ENCODE peak calls at places on chromosomes 6 and 20, in five cellular contexts. One of them, this sample, is unnamed. For H3K4me1, the result is how much of the 10 kb centered on the place peaks cover.

GRCh38 chr6:97653076-97653475 is 370.1 kb upstream of the MMS22L start:
- DNase-seq in IMR-90: no peak
- DNase-seq in uterus: no peak
- DNase-seq in psoas muscle: no peak
- DNase-seq in heart right ventricle: no peak
- DNase-seq in this sample: no peak

GRCh38 chr6:119313937-119314893 is 35.3 kb downstream of the MAN1A1 start:
- DNase-seq in IMR-90: no peak
- DNase-seq in uterus: no peak
- DNase-seq in psoas muscle: no peak
- DNase-seq in heart right ventricle: no peak
- DNase-seq in this sample: no peak

GRCh38 chr6:24692415-24692814 is 25.5 kb downstream of the ACOT13 start:
- DNase-seq in IMR-90: no peak
- DNase-seq in uterus: no peak
- DNase-seq in psoas muscle: no peak
- DNase-seq in heart right ventricle: no peak
- DNase-seq in this sample: no peak

GRCh38 chr6:97705568-97705967 is 422.6 kb upstream of the MMS22L start:
- DNase-seq in IMR-90: peak
- DNase-seq in uterus: no peak
- DNase-seq in psoas muscle: no peak
- DNase-seq in heart right ventricle: no peak
- DNase-seq in this sample: no peak

GRCh38 chr20:10306440-10307358 is 88.1 kb downstream of the SNAP25 start:
- DNase-seq in IMR-90: peak
- DNase-seq in uterus: no peak
- DNase-seq in psoas muscle: no peak
- DNase-seq in heart right ventricle: no peak
- DNase-seq in this sample: no peak

GRCh38 chr20:34507661-34508060 is 8.6 kb upstream of the DYNLRB1 start:
- DNase-seq in IMR-90: no peak
- DNase-seq in uterus: no peak
- DNase-seq in psoas muscle: no peak
- DNase-seq in heart right ventricle: no peak
- DNase-seq in this sample: no peak

GRCh38 chr20:11807070-11807741 is 110.5 kb upstream of the BTBD3 start:
- DNase-seq in IMR-90: peak
- DNase-seq in uterus: no peak
- DNase-seq in psoas muscle: no peak
- DNase-seq in heart right ventricle: no peak
- DNase-seq in this sample: no peak

GRCh38 chr6:74867286-74867685 is 338.6 kb downstream of the COL12A1 start:
- DNase-seq in IMR-90: no peak
- DNase-seq in uterus: no peak
- DNase-seq in psoas muscle: no peak
- DNase-seq in heart right ventricle: no peak
- DNase-seq in this sample: no peak

GRCh38 chr20:63873477-63873971 is 8.5 kb downstream of the TPD52L2 start:
- DNase-seq in IMR-90: peak
- DNase-seq in uterus: peak
- DNase-seq in psoas muscle: no peak
- DNase-seq in heart right ventricle: no peak
- DNase-seq in this sample: peak

GRCh38 chr20:63441777-63442493 is 30.5 kb downstream of the KCNQ2 start:
- DNase-seq in IMR-90: peak
- DNase-seq in uterus: no peak
- DNase-seq in psoas muscle: peak
- DNase-seq in heart right ventricle: peak
- DNase-seq in this sample: no peak

GRCh38 chr20:10619427-10619826 is 54.4 kb downstream of the JAG1 start:
- DNase-seq in IMR-90: peak
- DNase-seq in uterus: no peak
- DNase-seq in psoas muscle: no peak
- DNase-seq in heart right ventricle: no peak
- DNase-seq in this sample: no peak

GRCh38 chr6:137162692-137163303 is 10.6 kb downstream of the IL22RA2 start:
- DNase-seq in IMR-90: no peak
- DNase-seq in uterus: no peak
- DNase-seq in psoas muscle: no peak
- DNase-seq in heart right ventricle: no peak
- DNase-seq in this sample: no peak
- H3K4me1 ChIP-seq in IMR-90: under half
- H3K4me1 ChIP-seq in uterus: under half
- H3K4me1 ChIP-seq in psoas muscle: under half
- H3K4me1 ChIP-seq in heart right ventricle: under half
- H3K4me1 ChIP-seq in this sample: under half

GRCh38 chr6:142293121-142293520 is 8.7 kb upstream of the ADGRG6 start:
- DNase-seq in IMR-90: no peak
- DNase-seq in uterus: no peak
- DNase-seq in psoas muscle: no peak
- DNase-seq in heart right ventricle: no peak
- DNase-seq in this sample: no peak

GRCh38 chr6:142289687-142290086 is 12.1 kb upstream of the ADGRG6 start:
- DNase-seq in IMR-90: no peak
- DNase-seq in uterus: no peak
- DNase-seq in psoas muscle: no peak
- DNase-seq in heart right ventricle: no peak
- DNase-seq in this sample: no peak

GRCh38 chr6:142291512-142291911 is 10.3 kb upstream of the ADGRG6 start:
- DNase-seq in IMR-90: no peak
- DNase-seq in uterus: no peak
- DNase-seq in psoas muscle: no peak
- DNase-seq in heart right ventricle: no peak
- DNase-seq in this sample: no peak

GRCh38 chr6:142292191-142292924 is 9.4 kb upstream of the ADGRG6 start:
- DNase-seq in IMR-90: no peak
- DNase-seq in uterus: no peak
- DNase-seq in psoas muscle: no peak
- DNase-seq in heart right ventricle: no peak
- DNase-seq in this sample: no peak

DNA sequence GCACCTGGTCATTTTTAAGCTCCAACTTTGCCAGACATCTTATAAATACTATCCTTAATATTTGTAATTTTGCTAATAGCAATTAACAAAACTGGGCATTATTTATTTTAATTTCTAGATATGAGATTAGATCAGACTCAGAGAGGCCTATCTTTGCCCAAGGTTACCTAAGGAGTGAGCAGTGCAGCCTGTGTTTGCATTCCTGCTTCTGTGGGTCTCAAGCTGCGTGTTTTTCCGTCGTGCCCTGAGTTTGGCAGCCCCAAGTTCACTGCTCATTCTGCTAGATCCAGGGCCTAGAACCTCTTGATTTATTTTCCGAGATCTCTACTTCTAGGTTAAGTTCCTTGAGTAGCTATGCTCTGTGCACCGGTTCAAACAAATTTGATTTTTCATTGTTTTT is 11.0 kb upstream of the ADGRG6 start:
- DNase-seq in IMR-90: no peak
- DNase-seq in uterus: no peak
- DNase-seq in psoas muscle: no peak
- DNase-seq in heart right ventricle: no peak
- DNase-seq in this sample: no peak
- H3K4me1 ChIP-seq in IMR-90: under half
- H3K4me1 ChIP-seq in uterus: under half
- H3K4me1 ChIP-seq in psoas muscle: under half
- H3K4me1 ChIP-seq in heart right ventricle: under half
- H3K4me1 ChIP-seq in this sample: under half

DNA sequence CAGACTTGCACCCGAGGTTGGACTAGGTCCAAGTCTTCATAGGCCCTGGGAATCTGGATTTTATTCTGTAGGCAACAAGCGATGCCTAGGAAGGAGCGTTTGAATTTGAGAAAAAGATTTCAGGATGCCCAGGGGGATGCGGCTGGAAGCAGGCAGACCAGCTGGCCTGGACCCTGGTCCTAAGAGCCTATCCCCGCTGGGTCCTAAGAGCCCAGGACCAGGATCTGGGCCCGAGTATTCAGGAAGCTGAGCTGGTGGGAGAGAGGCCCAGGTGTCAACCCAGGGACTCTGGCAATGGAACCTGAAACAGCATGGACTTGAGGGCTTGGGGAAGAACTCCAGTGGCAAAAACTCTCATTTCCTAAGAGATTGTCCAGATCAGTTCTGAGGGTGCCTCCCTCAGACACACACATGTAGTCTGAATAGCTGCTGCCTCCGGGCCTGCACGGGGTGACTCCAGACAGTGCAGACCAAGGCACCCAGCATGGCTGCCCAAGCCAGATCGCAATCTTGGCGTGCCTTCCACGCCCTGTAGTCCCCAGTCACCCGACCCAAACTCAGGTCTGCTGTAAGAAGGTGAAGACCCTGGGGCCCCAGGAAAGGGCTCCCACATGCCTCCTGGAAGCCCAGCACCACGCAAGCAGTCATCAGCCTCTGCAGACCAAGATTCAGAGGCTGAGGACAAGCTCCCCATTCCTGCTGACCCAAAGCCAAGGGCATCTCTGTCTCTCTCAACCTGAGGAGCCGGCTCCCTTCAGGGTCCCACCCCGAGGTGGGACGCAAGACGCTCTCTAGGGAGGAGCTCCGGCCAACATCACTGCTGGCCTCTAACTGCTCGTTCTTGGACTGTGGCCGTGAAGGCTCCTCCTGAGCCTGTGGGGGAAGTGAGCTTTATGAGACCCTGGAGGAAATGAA is 34.4 kb downstream of the RRBP1 start:
- DNase-seq in IMR-90: no peak
- DNase-seq in uterus: no peak
- DNase-seq in psoas muscle: peak
- DNase-seq in heart right ventricle: no peak
- DNase-seq in this sample: no peak
- H3K4me1 ChIP-seq in IMR-90: under half
- H3K4me1 ChIP-seq in uterus: under half
- H3K4me1 ChIP-seq in psoas muscle: half or more
- H3K4me1 ChIP-seq in heart right ventricle: half or more
- H3K4me1 ChIP-seq in this sample: under half

DNA sequence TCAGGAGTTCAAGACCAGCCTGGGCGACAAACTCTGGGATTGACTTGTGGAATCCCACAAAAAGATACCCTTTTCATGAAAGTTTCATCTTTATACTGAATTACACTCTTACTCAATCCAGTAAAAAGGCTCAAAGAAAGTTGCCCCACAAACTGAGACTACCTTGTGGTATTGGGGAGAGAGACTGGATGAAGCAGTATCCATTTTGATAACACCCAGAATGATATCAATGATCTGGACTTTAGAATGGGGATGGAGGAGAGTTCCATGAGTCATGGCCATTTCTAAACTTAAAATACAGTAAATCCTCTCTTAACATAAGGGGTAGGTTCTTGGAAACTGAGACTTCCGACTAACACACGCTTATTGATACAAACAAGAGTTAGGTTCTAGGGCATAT is 4.7 kb downstream of the STAU1 start:
- DNase-seq in IMR-90: no peak
- DNase-seq in uterus: no peak
- DNase-seq in psoas muscle: no peak
- DNase-seq in heart right ventricle: no peak
- DNase-seq in this sample: no peak
- H3K4me1 ChIP-seq in IMR-90: under half
- H3K4me1 ChIP-seq in uterus: under half
- H3K4me1 ChIP-seq in psoas muscle: under half
- H3K4me1 ChIP-seq in heart right ventricle: half or more
- H3K4me1 ChIP-seq in this sample: under half

DNA sequence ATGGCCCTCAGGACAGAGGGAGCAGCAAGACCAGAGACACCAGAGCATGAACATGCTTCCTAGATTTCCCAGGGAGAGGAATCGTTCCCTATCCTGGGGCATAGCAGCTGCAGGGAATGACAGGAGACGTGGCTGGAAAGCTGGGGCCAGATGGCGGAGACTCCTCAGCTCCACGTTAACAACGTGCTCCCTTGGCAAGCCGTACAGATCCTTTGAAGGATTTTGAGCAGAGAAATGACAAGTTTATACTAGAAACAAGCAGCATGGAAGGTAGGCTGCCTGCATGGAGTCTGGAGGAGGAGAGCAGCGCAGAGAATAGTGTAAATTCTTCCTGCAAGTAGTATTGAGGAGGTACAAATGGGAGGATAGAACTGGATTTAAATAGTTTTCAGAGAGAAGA is 11.7 kb downstream of the MYLIP start:
- DNase-seq in IMR-90: no peak
- DNase-seq in uterus: no peak
- DNase-seq in psoas muscle: no peak
- DNase-seq in heart right ventricle: no peak
- DNase-seq in this sample: no peak
- H3K4me1 ChIP-seq in IMR-90: under half
- H3K4me1 ChIP-seq in uterus: under half
- H3K4me1 ChIP-seq in psoas muscle: half or more
- H3K4me1 ChIP-seq in heart right ventricle: half or more
- H3K4me1 ChIP-seq in this sample: under half

DNA sequence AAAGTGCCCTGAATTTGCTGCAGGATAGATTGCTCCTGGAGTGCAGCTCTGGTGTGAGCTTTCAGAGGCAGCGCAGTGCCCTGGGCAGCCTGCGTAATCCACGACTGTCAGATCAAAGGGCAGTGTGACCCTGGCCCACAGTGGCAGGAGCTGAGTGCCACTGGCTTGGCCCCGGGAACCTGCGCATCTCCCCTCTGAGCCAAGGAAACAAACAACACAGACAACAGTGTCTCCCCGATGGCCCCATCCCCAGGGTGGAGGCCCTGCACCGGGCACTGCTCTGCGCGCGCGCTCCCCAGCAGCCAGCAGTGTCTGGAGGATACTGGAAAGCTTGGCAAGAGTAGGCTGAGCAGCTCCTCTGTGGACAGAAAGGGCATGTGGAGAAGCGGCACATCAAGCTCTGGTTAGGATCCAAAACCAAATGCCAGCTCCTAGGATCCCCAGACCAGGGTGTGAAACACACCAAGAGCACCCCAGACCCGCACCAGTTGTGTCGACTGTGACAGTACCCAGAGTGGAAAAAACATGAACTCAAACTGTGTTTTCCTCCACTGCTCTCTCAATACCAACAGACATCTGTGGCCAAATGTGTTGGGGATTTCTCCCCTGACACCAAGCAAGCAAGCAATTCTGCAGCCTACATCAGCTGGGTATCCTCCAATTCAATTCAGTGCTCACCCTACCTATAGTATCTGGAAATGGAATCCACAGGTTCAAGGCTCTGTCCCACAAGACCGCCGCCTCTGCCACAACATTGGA is 26.7 kb downstream of the RBCK1 start:
- DNase-seq in IMR-90: no peak
- DNase-seq in uterus: no peak
- DNase-seq in psoas muscle: no peak
- DNase-seq in heart right ventricle: no peak
- DNase-seq in this sample: no peak
- H3K4me1 ChIP-seq in IMR-90: under half
- H3K4me1 ChIP-seq in uterus: under half
- H3K4me1 ChIP-seq in psoas muscle: under half
- H3K4me1 ChIP-seq in heart right ventricle: under half
- H3K4me1 ChIP-seq in this sample: under half

GRCh38 chr20:19886666-19887288 is 128.7 kb downstream of the RIN2 start:
- DNase-seq in IMR-90: peak
- DNase-seq in uterus: no peak
- DNase-seq in psoas muscle: no peak
- DNase-seq in heart right ventricle: no peak
- DNase-seq in this sample: no peak
- H3K4me1 ChIP-seq in IMR-90: under half
- H3K4me1 ChIP-seq in uterus: under half
- H3K4me1 ChIP-seq in psoas muscle: half or more
- H3K4me1 ChIP-seq in heart right ventricle: half or more
- H3K4me1 ChIP-seq in this sample: under half

GRCh38 chr6:143396497-143397228 is 53.8 kb downstream of the ADAT2 start:
- DNase-seq in IMR-90: no peak
- DNase-seq in uterus: no peak
- DNase-seq in psoas muscle: no peak
- DNase-seq in heart right ventricle: no peak
- DNase-seq in this sample: no peak
- H3K4me1 ChIP-seq in IMR-90: under half
- H3K4me1 ChIP-seq in uterus: under half
- H3K4me1 ChIP-seq in psoas muscle: under half
- H3K4me1 ChIP-seq in heart right ventricle: under half
- H3K4me1 ChIP-seq in this sample: under half